ENCODE peak calls at places on chromosomes 16 and 17, in four cellular contexts. W is upper lobe of left lung, H is suprapubic skin, P is transverse colon. M is an unnamed sample.

GRCh38 chr17:77564278-77564920 is 394.1 kb upstream of the TNRC6C start:
- DNase-seq in W (no peak), H (peak; percentile 55), P (no peak), M (no peak)

GRCh38 chr17:4074831-4075495 is 67.9 kb downstream of the ZZEF1 start:
- DNase-seq in W (no peak), H (no peak), P (no peak), M (no peak)

GRCh38 chr17:47203984-47204721 is 5.0 kb upstream of the MYL4 start:
- DNase-seq in W (no peak), H (no peak), P (no peak), M (no peak)

GRCh38 chr16:22318690-22319358 is 21.6 kb downstream of the POLR3E start:
- DNase-seq in W (no peak), H (peak; percentile 78), P (peak; percentile 38), M (peak; percentile 66)

GRCh38 chr17:16048797-16049449 is 49.3 kb downstream of the TTC19 start:
- DNase-seq in W (no peak), H (no peak), P (no peak), M (no peak)

GRCh38 chr17:80892900-80893603 is 98.6 kb upstream of the CHMP6 start:
- DNase-seq in W (no peak), H (no peak), P (no peak), M (no peak)

GRCh38 chr16:85113913-85114312 is 1.6 kb upstream of the CIBAR2 start:
- DNase-seq in W (no peak), H (no peak), P (no peak), M (no peak)

GRCh38 chr16:4414187-4414909 is 2.0 kb downstream of the CORO7 start:
- DNase-seq in W (no peak), H (no peak), P (peak; percentile 61), M (no peak)

GRCh38 chr16:84628226-84628731 is 10.4 kb upstream of the COTL1 start:
- DNase-seq in W (no peak), H (no peak), P (no peak), M (no peak)

GRCh38 chr16:53541326-53541725 is 38.3 kb upstream of the AKTIP start:
- DNase-seq in W (no peak), H (no peak), P (no peak), M (no peak)

GRCh38 chr16:1612320-1613111 is at the start of gene CRAMP1:
- DNase-seq in W (no peak), H (no peak), P (peak; percentile 13), M (peak; percentile 74)

GRCh38 chr17:14214271-14214670 is 22.4 kb downstream of the CDRT15 start:
- DNase-seq in W (no peak), H (no peak), P (no peak), M (no peak)

GRCh38 chr16:57036945-57037344 is 47.6 kb downstream of the NLRC5 start:
- DNase-seq in W (no peak), H (no peak), P (no peak), M (no peak)

GRCh38 chr16:69084301-69084700 is 21.2 kb upstream of the HAS3 start:
- DNase-seq in W (no peak), H (no peak), P (no peak), M (no peak)

GRCh38 chr16:68146583-68146982 is 61.4 kb downstream of the NFATC3 start:
- DNase-seq in W (no peak), H (no peak), P (no peak), M (no peak)

GRCh38 chr16:12146966-12147365 is 170.4 kb downstream of the SNX29 start:
- DNase-seq in W (no peak), H (no peak), P (no peak), M (no peak)

GRCh38 chr17:76493505-76494167 is 7.6 kb downstream of the RHBDF2 start:
- DNase-seq in W (peak; percentile 37), H (no peak), P (peak; percentile 52), M (no peak)

GRCh38 chr17:79797492-79798295 is 817 bp upstream of the CBX8 start:
- DNase-seq in W (no peak), H (no peak), P (no peak), M (no peak)

GRCh38 chr16:75599452-75600277 is 23.4 kb downstream of the ADAT1 start:
- DNase-seq in W (no peak), H (no peak), P (no peak), M (no peak)

GRCh38 chr17:81011951-81012350 is 20.3 kb downstream of the CHMP6 start:
- DNase-seq in W (no peak), H (no peak), P (no peak), M (no peak)

GRCh38 chr16:3577302-3577752 is at the start of gene NLRC3:
- DNase-seq in W (no peak), H (no peak), P (peak; percentile 28), M (no peak)

DNA sequence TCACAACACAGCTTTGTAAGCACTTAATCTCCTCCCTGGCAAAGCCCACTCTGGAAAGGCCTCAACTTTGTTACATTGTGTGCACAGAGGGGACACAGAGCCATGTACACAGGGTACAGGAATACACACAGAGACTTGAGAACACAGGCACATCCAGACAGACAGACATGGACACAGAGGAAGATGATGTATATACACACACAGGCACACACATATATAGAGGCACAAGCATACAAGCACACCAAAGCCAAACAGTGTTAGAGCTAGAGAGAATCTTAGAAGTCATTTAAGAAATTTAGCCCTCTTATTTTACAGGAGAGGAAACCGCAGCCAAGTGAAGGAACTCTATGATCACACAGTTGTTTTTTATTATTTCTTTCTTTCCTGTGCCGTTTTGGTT is 6.4 kb downstream of the MMP28 start:
- DNase-seq in W (no peak), H (peak; percentile 26), P (no peak), M (no peak)
- TF ChIP-seq EP300 in W (no peak), H (no peak), P (no peak), M (no peak)

GRCh38 chr16:87434146-87434667 is 42.1 kb downstream of the MAP1LC3B start:
- DNase-seq in W (no peak), H (no peak), P (no peak), M (no peak)

GRCh38 chr16:87437327-87437726 is 45.2 kb downstream of the MAP1LC3B start:
- DNase-seq in W (no peak), H (no peak), P (no peak), M (no peak)

GRCh38 chr16:87436225-87437172 is 44.4 kb downstream of the MAP1LC3B start:
- DNase-seq in W (no peak), H (no peak), P (no peak), M (no peak)

GRCh38 chr16:87437911-87438610 is 45.9 kb downstream of the MAP1LC3B start:
- DNase-seq in W (no peak), H (no peak), P (no peak), M (no peak)

DNA sequence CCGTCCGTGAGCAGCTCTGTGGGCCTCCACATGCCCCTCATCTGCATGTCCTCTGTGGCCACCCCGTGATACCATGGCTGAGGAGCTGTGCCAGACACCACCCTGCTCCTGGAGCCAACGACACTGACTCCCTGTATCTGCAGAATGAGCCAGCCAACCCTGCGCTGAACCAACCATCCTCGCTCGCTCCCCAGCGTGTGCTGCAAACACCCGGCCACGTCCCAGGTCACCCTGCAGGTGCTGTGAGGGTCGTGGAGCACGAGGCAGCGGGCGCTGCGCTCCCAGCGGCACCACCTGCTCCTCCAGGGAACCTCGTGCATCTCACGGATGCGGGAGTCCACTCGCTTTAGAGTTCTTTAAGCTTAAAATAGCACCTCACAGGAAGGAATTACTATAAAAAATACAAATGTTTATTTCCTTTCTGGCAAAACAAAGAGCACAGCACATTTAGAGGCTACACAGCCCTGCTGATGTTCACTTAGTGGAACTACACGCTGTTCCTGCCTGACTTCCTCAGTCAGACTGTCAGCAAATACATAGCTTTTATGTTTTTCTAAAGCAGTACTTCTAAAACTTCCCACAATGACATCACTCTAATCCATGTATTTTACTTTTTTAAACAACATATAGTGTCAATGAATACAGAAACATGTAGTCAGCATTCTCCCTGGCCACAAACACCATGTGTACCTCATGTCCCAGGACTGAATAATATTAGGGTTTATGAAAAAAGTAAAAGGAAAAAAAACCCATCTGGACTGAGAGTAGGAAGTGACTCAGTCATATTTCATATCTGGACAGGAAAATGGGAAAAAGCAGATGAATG is 43.5 kb downstream of the MAP1LC3B start:
- DNase-seq in W (no peak), H (no peak), P (no peak), M (no peak)
- TF ChIP-seq EP300 in W (no peak), H (no peak), P (no peak), M (no peak)

GRCh38 chr17:58692239-58693055 is at the start of gene RAD51C:
- DNase-seq in W (peak; percentile 82), H (peak; percentile 88), P (peak; percentile 90), M (peak; percentile 91)
- TF ChIP-seq EP300 in W (no peak), H (peak; percentile 13), P (no peak), M (no peak)

GRCh38 chr17:36107660-36108059 is 4.0 kb downstream of the CCL4 start:
- DNase-seq in W (no peak), H (no peak), P (no peak), M (no peak)

GRCh38 chr17:36104601-36105000 is 974 bp downstream of the CCL4 start:
- DNase-seq in W (no peak), H (no peak), P (no peak), M (no peak)

DNA sequence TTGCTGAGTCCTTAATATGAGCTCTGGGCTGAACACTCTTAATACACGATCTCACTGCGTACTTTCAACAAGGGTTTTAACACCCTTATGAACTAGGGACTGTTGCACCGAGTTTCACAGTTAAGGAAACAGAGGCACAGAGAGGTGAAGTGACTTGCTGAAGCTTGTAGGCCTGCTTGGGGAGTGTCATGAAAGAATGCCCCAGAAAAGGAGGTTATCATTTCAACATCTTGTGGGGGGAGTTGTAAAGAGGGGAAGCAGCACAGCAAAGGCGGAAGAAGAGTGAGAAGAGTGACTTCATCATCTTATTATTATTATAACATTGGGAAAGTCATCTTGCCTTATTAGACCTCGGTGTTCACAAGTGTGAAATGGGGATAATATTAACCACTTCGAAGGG is 2.1 kb downstream of the CCL4 start:
- DNase-seq in W (no peak), H (no peak), P (no peak), M (no peak)
- TF ChIP-seq EP300 in W (no peak), H (no peak), P (no peak), M (no peak)

M was measured in sigmoid colon.